ENCODE peak calls at places on chromosomes 3 and 15, in ten cellular contexts. E is SK-N-MC; N is mesothelial cell of epicardium; F is thoracic aorta; C is cardiac muscle cell; R is GM23338; G is NCI-H226; U is stimulated activated CD8-positive, alpha-beta memory T cell treated with anti-CD3 and anti-CD28 coated beads, Interleukin-15, amount 100 ng/mL, for 24 hours; K is H54; W is MG63. H is an unnamed sample.

GRCh38 chr3:32297366-32297765 is 58.9 kb downstream of the CMTM8 start:
- DNase-seq in N (no peak), F (no peak), C (no peak), E (no peak), R (no peak), W (no peak), U (no peak), K (no peak), G (no peak), H (no peak)

GRCh38 chr15:69194854-69195253 is 34.4 kb downstream of the GLCE start:
- DNase-seq in W (no peak), R (no peak), U (no peak), C (peak; percentile 49), N (no peak), F (no peak), E (no peak), K (no peak), G (no peak), H (peak; percentile 24)

GRCh38 chr3:179189764-179190163 is 41.6 kb downstream of the PIK3CA start:
- DNase-seq in C (peak; percentile 32), W (no peak), E (no peak), F (no peak), N (no peak), R (no peak), G (no peak), U (no peak), K (no peak), H (peak; percentile 90)

GRCh38 chr3:55515550-55516246 is 28.6 kb upstream of the WNT5A start:
- DNase-seq in R (no peak), W (no peak), E (no peak), C (no peak), F (no peak), U (no peak), N (no peak), K (no peak), G (no peak), H (no peak)

GRCh38 chr15:71792521-71792920 is 17.8 kb upstream of the NR2E3 start:
- DNase-seq in C (no peak), U (no peak), F (no peak), W (peak; percentile 34), G (peak; percentile 82), E (no peak), R (no peak), K (no peak), N (no peak), H (peak; percentile 72)

GRCh38 chr15:84797212-84797611 is 19.9 kb upstream of the ALPK3 start:
- DNase-seq in K (peak; percentile 23), F (no peak), G (no peak), W (no peak), E (no peak), R (no peak), C (no peak), N (no peak), U (no peak), H (peak; percentile 65)

GRCh38 chr15:46312133-46312740 is 677.4 kb downstream of the SQOR start:
- DNase-seq in N (peak; percentile 49), F (peak; percentile 11), K (peak; percentile 20), R (peak; percentile 90), E (peak; percentile 65), W (peak; percentile 20), C (peak; percentile 87), G (no peak), U (peak; percentile 6), H (peak; percentile 76)

GRCh38 chr3:162007722-162008121 is 511.1 kb downstream of the OTOL1 start:
- DNase-seq in E (no peak), F (no peak), N (no peak), R (no peak), U (no peak), G (no peak), W (no peak), K (no peak), C (no peak), H (peak; percentile 40)

GRCh38 chr3:187039723-187040414 is 99.4 kb downstream of the RPL39L start:
- DNase-seq in K (no peak), E (no peak), G (no peak), U (no peak), W (no peak), C (no peak), F (no peak), R (no peak), N (no peak), H (no peak)

GRCh38 chr3:72262707-72263106 is 477.8 kb upstream of the PROK2 start:
- DNase-seq in K (no peak), C (no peak), N (no peak), F (no peak), G (no peak), U (no peak), E (no peak), R (no peak), W (no peak), H (no peak)

GRCh38 chr3:99838755-99839154 is 21.1 kb downstream of the CMSS1 start:
- DNase-seq in F (no peak), G (no peak), C (no peak), N (no peak), U (no peak), E (no peak), W (no peak), R (no peak), K (no peak), H (no peak)

GRCh38 chr15:96207377-96208006 is 123.0 kb upstream of the NR2F2 start:
- DNase-seq in E (no peak), K (no peak), C (no peak), F (no peak), G (no peak), U (no peak), R (no peak), N (no peak), W (no peak), H (no peak)

GRCh38 chr15:51443282-51443914 is 101.9 kb downstream of the GLDN start:
- DNase-seq in F (no peak), K (no peak), N (no peak), C (no peak), U (no peak), R (no peak), G (no peak), E (no peak), W (no peak), H (no peak)

GRCh38 chr15:65827065-65827464 is 35.0 kb upstream of the DENND4A start:
- DNase-seq in G (no peak), U (no peak), W (no peak), R (peak; percentile 63), K (no peak), C (no peak), F (no peak), E (no peak), N (no peak), H (no peak)

GRCh38 chr15:32898414-32898813 is 180.6 kb downstream of the GREM1 start:
- DNase-seq in G (no peak), C (no peak), E (no peak), R (no peak), F (no peak), K (no peak), N (no peak), W (no peak), U (no peak), H (no peak)

GRCh38 chr15:93105510-93105909 is 16.5 kb upstream of the RGMA start:
- DNase-seq in F (no peak), C (no peak), N (no peak), R (no peak), E (no peak), U (no peak), K (no peak), G (no peak), W (no peak), H (no peak)

GRCh38 chr3:141875374-141875892 is 1.0 kb upstream of the ATP1B3 start:
- DNase-seq in K (peak; percentile 82), E (peak; percentile 61), W (peak; percentile 85), R (peak; percentile 91), G (peak; percentile 76), C (peak; percentile 92), F (peak; percentile 55), U (peak; percentile 50), N (peak; percentile 64), H (peak; percentile 95)

GRCh38 chr3:113828605-113829004 is 10.0 kb upstream of the GRAMD1C start:
- DNase-seq in W (no peak), E (no peak), C (no peak), R (no peak), U (no peak), N (no peak), K (no peak), G (no peak), F (no peak), H (no peak)

GRCh38 chr15:85580914-85581313 is 200.5 kb downstream of the AKAP13 start:
- DNase-seq in E (no peak), N (no peak), G (peak; percentile 36), U (no peak), C (no peak), K (no peak), W (no peak), F (no peak), R (no peak), H (no peak)

GRCh38 chr3:168443967-168444366 is 348.2 kb upstream of the GOLIM4 start:
- DNase-seq in N (no peak), U (no peak), E (no peak), G (no peak), C (no peak), R (no peak), W (no peak), F (no peak), K (no peak), H (no peak)

GRCh38 chr3:48470286-48470685 is 23.7 kb downstream of the ATRIP start:
- DNase-seq in E (no peak), F (no peak), K (no peak), W (no peak), N (no peak), G (no peak), R (no peak), C (no peak), U (no peak), H (no peak)

GRCh38 chr15:64029111-64029510 is 17.2 kb downstream of the DAPK2 start:
- DNase-seq in E (no peak), K (no peak), R (no peak), N (no peak), W (no peak), C (no peak), G (no peak), F (no peak), U (no peak), H (no peak)

GRCh38 chr3:71576966-71577459 is 6.5 kb downstream of the FOXP1 start:
- DNase-seq in F (no peak), E (no peak), W (no peak), R (no peak), U (no peak), N (no peak), K (no peak), C (no peak), G (no peak), H (no peak)

GRCh38 chr15:31125061-31125460 is 23.5 kb upstream of the TRPM1 start:
- DNase-seq in C (no peak), N (no peak), E (no peak), W (no peak), U (no peak), G (no peak), F (no peak), K (no peak), R (no peak), H (no peak)

GRCh38 chr3:133488785-133489367 is 84.6 kb upstream of the CDV3 start:
- DNase-seq in F (no peak), C (peak; percentile 77), G (peak; percentile 68), W (no peak), E (no peak), R (no peak), K (no peak), N (no peak), U (no peak), H (peak; percentile 52)

GRCh38 chr3:99741588-99741987 is 76.1 kb upstream of the CMSS1 start:
- DNase-seq in U (no peak), N (no peak), C (no peak), G (no peak), K (no peak), R (no peak), F (no peak), E (no peak), W (no peak), H (no peak)

GRCh38 chr3:183564046-183564445 is 8.5 kb upstream of the KLHL6 start:
- DNase-seq in F (no peak), W (no peak), K (no peak), E (no peak), G (no peak), N (no peak), U (no peak), R (no peak), C (no peak), H (no peak)

GRCh38 chr3:184774996-184775715 is 36.8 kb upstream of the VPS8 start:
- DNase-seq in U (no peak), G (no peak), E (no peak), N (no peak), R (no peak), K (no peak), C (no peak), W (no peak), F (no peak), H (no peak)

H was measured in adipocyte.